ENCODE peak calls at places on chromosomes 12 and 14, in six cellular contexts. S, P, I, O, A and F are unnamed samples.

GRCh38 chr14:93906341-93907329 is 20.5 kb upstream of the FAM181A start:
- DNase-seq in P (no peak), S (peak; percentile 76), O (peak; percentile 79), A (peak; percentile 65), I (no peak), F (peak; percentile 78)

GRCh38 chr14:50920482-50921225 is 23.6 kb downstream of the PYGL start:
- DNase-seq in I (no peak), O (no peak), P (no peak), A (peak; percentile 83), S (no peak), F (peak; percentile 24)

GRCh38 chr12:2432856-2433255 is 361.9 kb upstream of the FKBP4 start:
- DNase-seq in P (no peak), S (no peak), A (no peak), O (no peak), I (no peak), F (no peak)

GRCh38 chr12:80807640-80808288 is 91.1 kb downstream of the MYF5 start:
- DNase-seq in A (peak; percentile 2), P (no peak), S (no peak), O (no peak), I (no peak), F (no peak)

GRCh38 chr12:1811281-1811947 is 9.0 kb upstream of the LRTM2 start:
- DNase-seq in A (no peak), S (peak; percentile 78), I (peak; percentile 47), O (no peak), P (peak; percentile 58), F (no peak)

GRCh38 chr12:112905451-112906089 is 1.2 kb upstream of the OAS1 start:
- DNase-seq in S (no peak), P (no peak), O (no peak), A (peak; percentile 22), I (no peak), F (no peak)

GRCh38 chr14:58587271-58587670 is 50.5 kb upstream of the DACT1 start:
- DNase-seq in I (no peak), P (no peak), O (no peak), A (peak; percentile 87), S (no peak), F (no peak)

GRCh38 chr14:85867450-85867849 is 337.5 kb downstream of the FLRT2 start:
- DNase-seq in I (no peak), O (peak; percentile 19), S (no peak), P (no peak), A (no peak), F (no peak)

GRCh38 chr12:21583587-21583986 is 21.1 kb downstream of the GYS2 start:
- DNase-seq in A (no peak), O (no peak), S (no peak), P (no peak), I (no peak), F (no peak)

GRCh38 chr14:38079886-38080285 is 127.8 kb upstream of the SSTR1 start:
- DNase-seq in A (no peak), S (no peak), O (no peak), P (no peak), I (no peak), F (no peak)

GRCh38 chr14:104135121-104135903 is 3.1 kb upstream of the KIF26A start:
- DNase-seq in A (peak; percentile 34), P (peak; percentile 59), S (peak; percentile 72), O (peak; percentile 92), I (peak; percentile 57), F (peak; percentile 89)

GRCh38 chr14:81453166-81453766 is 53.1 kb upstream of the STON2 start:
- DNase-seq in A (peak; percentile 71), O (peak; percentile 63), I (peak; percentile 69), P (no peak), S (no peak), F (peak; percentile 72)

GRCh38 chr14:38098074-38098846 is 109.4 kb upstream of the SSTR1 start:
- DNase-seq in P (no peak), I (no peak), O (no peak), S (no peak), A (peak; percentile 88), F (no peak)

GRCh38 chr14:96614528-96614927 is 112.3 kb downstream of the PAPOLA start:
- DNase-seq in S (no peak), A (no peak), P (no peak), I (no peak), O (peak; percentile 93), F (peak; percentile 50)

GRCh38 chr14:105388110-105388951 is 10.0 kb upstream of the TEX22 start:
- DNase-seq in O (no peak), A (no peak), P (peak; percentile 64), I (peak; percentile 44), S (no peak), F (no peak)

GRCh38 chr14:103618999-103619398 is 10.0 kb upstream of the KLC1 start:
- DNase-seq in I (no peak), A (peak; percentile 86), O (no peak), S (no peak), P (no peak), F (no peak)

GRCh38 chr12:118033331-118033730 is 16.8 kb downstream of the RFC5 start:
- DNase-seq in I (no peak), O (no peak), A (peak; percentile 57), S (no peak), P (no peak), F (no peak)

GRCh38 chr14:59454131-59454530 is 11.0 kb downstream of the GPR135 start:
- DNase-seq in S (no peak), I (no peak), A (peak; percentile 96), P (no peak), O (no peak), F (no peak)

GRCh38 chr12:1391722-1392121 is 202.7 kb downstream of the FBXL14 start:
- DNase-seq in S (no peak), O (no peak), I (no peak), A (no peak), P (no peak), F (peak; percentile 55)

GRCh38 chr12:30201301-30202160 is 417.8 kb upstream of the TMTC1 start:
- DNase-seq in A (peak; percentile 10), I (peak; percentile 39), O (no peak), S (no peak), P (peak; percentile 61), F (no peak)

GRCh38 chr14:37988472-37988871 is 219.2 kb upstream of the SSTR1 start:
- DNase-seq in I (no peak), P (no peak), A (peak; percentile 6), O (no peak), S (no peak), F (no peak)

GRCh38 chr14:20657216-20658211 is 16.0 kb upstream of the OR6S1 start:
- DNase-seq in O (no peak), A (no peak), S (peak; percentile 52), I (no peak), P (no peak), F (peak; percentile 59)

GRCh38 chr12:81170072-81170471 is 92.2 kb downstream of the ACSS3 start:
- DNase-seq in I (no peak), A (peak; percentile 46), S (no peak), P (no peak), O (no peak), F (no peak)

GRCh38 chr12:131643581-131644452 is 67.1 kb upstream of the SFSWAP start:
- DNase-seq in O (no peak), S (no peak), A (no peak), I (no peak), P (no peak), F (no peak)

GRCh38 chr14:36450550-36450949 is 69.5 kb downstream of the NKX2-1 start:
- DNase-seq in O (no peak), I (no peak), A (no peak), S (no peak), P (no peak), F (peak; percentile 23)

GRCh38 chr14:75476274-75476995 is 45.8 kb upstream of the BATF start:
- DNase-seq in P (no peak), O (peak; percentile 51), A (no peak), S (no peak), I (no peak), F (peak; percentile 74)
- H3K27ac ChIP-seq in P (no peak overlapping the region), O (no peak overlapping the region), A (no peak overlapping the region), S (no peak overlapping the region), I (no peak overlapping the region), F (no peak overlapping the region)

GRCh38 chr14:74647834-74648361 is 35.9 kb upstream of the LTBP2 start:
- DNase-seq in I (no peak), S (no peak), O (no peak), A (peak; percentile 41), P (no peak), F (no peak)

GRCh38 chr14:74647061-74647833 is 35.2 kb upstream of the LTBP2 start:
- DNase-seq in O (no peak), A (no peak), P (no peak), S (no peak), I (no peak), F (no peak)

GRCh38 chr14:74649673-74650072 is 37.6 kb upstream of the LTBP2 start:
- DNase-seq in O (no peak), P (no peak), I (no peak), A (peak; percentile 60), S (peak; percentile 9), F (no peak)

GRCh38 chr14:74648643-74649042 is 36.6 kb upstream of the LTBP2 start:
- DNase-seq in I (no peak), O (no peak), A (no peak), S (no peak), P (no peak), F (no peak)

DNA sequence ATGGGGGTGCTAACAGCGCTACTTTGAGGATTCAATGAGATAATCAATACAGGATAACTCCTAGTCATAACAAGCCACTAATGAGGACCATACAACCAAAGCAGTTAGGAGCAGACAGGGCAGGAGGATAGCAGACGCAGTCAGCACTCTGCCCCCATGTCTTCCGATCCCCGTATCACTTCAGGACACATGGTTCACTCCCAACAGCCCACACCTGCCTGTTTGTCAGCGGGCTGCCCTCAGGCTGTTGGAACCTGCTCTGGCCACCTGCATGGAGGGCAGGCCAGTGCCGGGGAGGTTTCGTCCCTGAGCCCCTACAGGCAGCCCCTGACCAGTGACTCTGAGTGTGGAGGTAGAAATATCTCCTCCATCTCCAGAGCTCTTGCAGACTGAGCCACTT is 37.1 kb upstream of the LTBP2 start:
- DNase-seq in I (no peak), P (no peak), A (no peak), S (peak; percentile 71), O (no peak), F (no peak)
- H3K27ac ChIP-seq in I (no peak overlapping the region), P (no peak overlapping the region), A (peak overlapping the region; percentile 1), S (no peak overlapping the region), O (no peak overlapping the region), F (no peak overlapping the region)

DNA sequence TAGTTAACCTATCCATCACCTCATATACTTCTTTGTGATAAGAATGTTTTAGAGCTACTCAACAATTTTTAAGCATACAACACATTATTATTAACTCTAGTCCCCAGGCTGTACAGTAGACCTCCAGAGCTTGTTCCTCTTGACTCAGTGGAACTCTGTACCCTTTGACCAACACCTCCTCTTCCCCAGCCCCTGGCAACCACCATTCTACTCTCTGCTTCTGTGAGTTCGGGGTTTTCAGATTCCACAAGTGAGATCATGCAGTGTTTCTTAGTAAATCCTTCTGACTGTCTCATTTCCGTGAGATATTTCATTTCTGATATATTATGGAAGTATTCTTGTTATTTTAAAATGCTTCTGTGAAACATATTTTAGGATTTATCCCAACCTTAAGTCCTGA is 200.7 kb downstream of the PCNX1 start:
- DNase-seq in I (no peak), S (no peak), A (no peak), P (no peak), O (no peak), F (no peak)
- H3K27ac ChIP-seq in I (no peak overlapping the region), S (no peak overlapping the region), A (no peak overlapping the region), P (no peak overlapping the region), O (no peak overlapping the region), F (no peak overlapping the region)

DNA sequence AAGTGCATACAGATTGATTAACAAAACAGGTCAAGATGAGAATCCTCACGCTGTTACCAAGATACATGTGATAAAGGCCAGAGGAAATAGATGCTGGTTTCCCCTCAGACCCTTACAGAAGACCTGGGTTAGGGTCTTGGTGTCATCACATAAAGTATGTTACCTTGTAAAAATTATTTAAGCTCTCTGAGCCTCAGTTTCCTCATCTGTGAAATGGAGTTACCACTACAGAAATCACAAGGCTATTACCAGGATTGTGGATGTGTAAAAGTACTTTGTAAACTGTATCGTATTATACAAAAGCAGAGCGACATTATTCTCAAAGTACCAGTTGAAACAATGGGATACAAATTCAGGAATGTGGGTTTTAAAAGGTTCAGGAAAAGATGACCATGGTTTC is 14.0 kb downstream of the SAMD4A start:
- DNase-seq in S (no peak), O (no peak), P (no peak), A (no peak), I (no peak), F (no peak)
- H3K27ac ChIP-seq in S (no peak overlapping the region), O (no peak overlapping the region), P (no peak overlapping the region), A (no peak overlapping the region), I (no peak overlapping the region), F (no peak overlapping the region)